ENCODE peak calls at places on chromosomes 5 and 9, in ten cellular contexts. One of them, this sample, is unnamed.
A peak's percentile ranks its signal among the peaks of the same experiment; 100 is the strongest.

GRCh38 chr9:136539427-136540412 is 6.1 kb downstream of the NOTCH1 start:
- DNase-seq in NCI-H2171 treated with DMSO at 0.1 percent for 48 hours: no peak
- DNase-seq in CD8-positive, alpha-beta T cell: peak; percentile 49
- DNase-seq in neural crest cell: no peak
- DNase-seq in iPS-NIHi11: peak; percentile 66
- DNase-seq in HEK293T: no peak
- DNase-seq in activated CD4-positive, alpha-beta memory T cell treated with anti-CD3 and anti-CD28 coated beads, Interleukin-2, amount 10 ng/mL, durations not matched to agents 7 days and 5 days: peak; percentile 97
- DNase-seq in EL: peak; percentile 72
- DNase-seq in NAMALWA: peak; percentile 58
- DNase-seq in heart left ventricle: peak; percentile 96
- DNase-seq in this sample: peak; percentile 40

GRCh38 chr5:136724161-136724560 is 358.8 kb upstream of the TRPC7 start:
- DNase-seq in NCI-H2171 treated with DMSO at 0.1 percent for 48 hours: no peak
- DNase-seq in EL: no peak
- DNase-seq in activated CD4-positive, alpha-beta memory T cell treated with anti-CD3 and anti-CD28 coated beads, Interleukin-2, amount 10 ng/mL, durations not matched to agents 7 days and 5 days: no peak
- DNase-seq in NAMALWA: no peak
- DNase-seq in iPS-NIHi11: no peak
- DNase-seq in neural crest cell: no peak
- DNase-seq in HEK293T: no peak
- DNase-seq in CD8-positive, alpha-beta T cell: no peak
- DNase-seq in heart left ventricle: no peak
- DNase-seq in this sample: no peak

GRCh38 chr9:109536859-109537258 is 38.8 kb upstream of the PTPN3 start:
- DNase-seq in neural crest cell: no peak
- DNase-seq in EL: no peak
- DNase-seq in heart left ventricle: no peak
- DNase-seq in NCI-H2171 treated with DMSO at 0.1 percent for 48 hours: no peak
- DNase-seq in CD8-positive, alpha-beta T cell: no peak
- DNase-seq in iPS-NIHi11: no peak
- DNase-seq in activated CD4-positive, alpha-beta memory T cell treated with anti-CD3 and anti-CD28 coated beads, Interleukin-2, amount 10 ng/mL, durations not matched to agents 7 days and 5 days: no peak
- DNase-seq in HEK293T: no peak
- DNase-seq in NAMALWA: no peak
- DNase-seq in this sample: no peak

GRCh38 chr5:122180863-122181519 is 51.6 kb downstream of the ZNF474 start:
- DNase-seq in EL: peak; percentile 93
- DNase-seq in iPS-NIHi11: no peak
- DNase-seq in neural crest cell: no peak
- DNase-seq in heart left ventricle: no peak
- DNase-seq in NCI-H2171 treated with DMSO at 0.1 percent for 48 hours: no peak
- DNase-seq in HEK293T: no peak
- DNase-seq in activated CD4-positive, alpha-beta memory T cell treated with anti-CD3 and anti-CD28 coated beads, Interleukin-2, amount 10 ng/mL, durations not matched to agents 7 days and 5 days: no peak
- DNase-seq in NAMALWA: no peak
- DNase-seq in CD8-positive, alpha-beta T cell: no peak
- DNase-seq in this sample: no peak

GRCh38 chr5:16568875-16569580 is 47.8 kb downstream of the RETREG1 start:
- DNase-seq in HEK293T: no peak
- DNase-seq in neural crest cell: no peak
- DNase-seq in activated CD4-positive, alpha-beta memory T cell treated with anti-CD3 and anti-CD28 coated beads, Interleukin-2, amount 10 ng/mL, durations not matched to agents 7 days and 5 days: no peak
- DNase-seq in CD8-positive, alpha-beta T cell: no peak
- DNase-seq in NCI-H2171 treated with DMSO at 0.1 percent for 48 hours: peak; percentile 92
- DNase-seq in iPS-NIHi11: no peak
- DNase-seq in heart left ventricle: peak; percentile 85
- DNase-seq in EL: peak; percentile 35
- DNase-seq in NAMALWA: no peak
- DNase-seq in this sample: no peak

GRCh38 chr9:90734631-90735030 is 67.0 kb upstream of the SYK start:
- DNase-seq in HEK293T: no peak
- DNase-seq in activated CD4-positive, alpha-beta memory T cell treated with anti-CD3 and anti-CD28 coated beads, Interleukin-2, amount 10 ng/mL, durations not matched to agents 7 days and 5 days: no peak
- DNase-seq in EL: no peak
- DNase-seq in NAMALWA: no peak
- DNase-seq in NCI-H2171 treated with DMSO at 0.1 percent for 48 hours: no peak
- DNase-seq in iPS-NIHi11: no peak
- DNase-seq in heart left ventricle: no peak
- DNase-seq in neural crest cell: no peak
- DNase-seq in CD8-positive, alpha-beta T cell: no peak
- DNase-seq in this sample: no peak

GRCh38 chr9:124439086-124439485 is 11.2 kb upstream of the ADGRD2 start:
- DNase-seq in heart left ventricle: no peak
- DNase-seq in NAMALWA: no peak
- DNase-seq in activated CD4-positive, alpha-beta memory T cell treated with anti-CD3 and anti-CD28 coated beads, Interleukin-2, amount 10 ng/mL, durations not matched to agents 7 days and 5 days: no peak
- DNase-seq in NCI-H2171 treated with DMSO at 0.1 percent for 48 hours: no peak
- DNase-seq in EL: no peak
- DNase-seq in HEK293T: no peak
- DNase-seq in CD8-positive, alpha-beta T cell: no peak
- DNase-seq in neural crest cell: no peak
- DNase-seq in iPS-NIHi11: no peak
- DNase-seq in this sample: no peak

GRCh38 chr5:124193371-124193789 is 553.1 kb downstream of the ZNF608 start:
- DNase-seq in heart left ventricle: no peak
- DNase-seq in neural crest cell: no peak
- DNase-seq in EL: peak; percentile 56
- DNase-seq in CD8-positive, alpha-beta T cell: no peak
- DNase-seq in activated CD4-positive, alpha-beta memory T cell treated with anti-CD3 and anti-CD28 coated beads, Interleukin-2, amount 10 ng/mL, durations not matched to agents 7 days and 5 days: no peak
- DNase-seq in HEK293T: no peak
- DNase-seq in iPS-NIHi11: no peak
- DNase-seq in NAMALWA: no peak
- DNase-seq in NCI-H2171 treated with DMSO at 0.1 percent for 48 hours: no peak
- DNase-seq in this sample: no peak

GRCh38 chr9:95074632-95075269 is 242.8 kb downstream of the FANCC start:
- DNase-seq in NCI-H2171 treated with DMSO at 0.1 percent for 48 hours: no peak
- DNase-seq in NAMALWA: no peak
- DNase-seq in heart left ventricle: no peak
- DNase-seq in EL: no peak
- DNase-seq in activated CD4-positive, alpha-beta memory T cell treated with anti-CD3 and anti-CD28 coated beads, Interleukin-2, amount 10 ng/mL, durations not matched to agents 7 days and 5 days: no peak
- DNase-seq in iPS-NIHi11: no peak
- DNase-seq in HEK293T: no peak
- DNase-seq in neural crest cell: no peak
- DNase-seq in CD8-positive, alpha-beta T cell: no peak
- DNase-seq in this sample: no peak

GRCh38 chr5:157603333-157604190 is 28.0 kb upstream of the ADAM19 start:
- DNase-seq in HEK293T: no peak
- DNase-seq in neural crest cell: no peak
- DNase-seq in NAMALWA: no peak
- DNase-seq in EL: peak; percentile 94
- DNase-seq in NCI-H2171 treated with DMSO at 0.1 percent for 48 hours: no peak
- DNase-seq in CD8-positive, alpha-beta T cell: peak; percentile 3
- DNase-seq in iPS-NIHi11: no peak
- DNase-seq in activated CD4-positive, alpha-beta memory T cell treated with anti-CD3 and anti-CD28 coated beads, Interleukin-2, amount 10 ng/mL, durations not matched to agents 7 days and 5 days: peak; percentile 81
- DNase-seq in heart left ventricle: no peak
- DNase-seq in this sample: no peak

GRCh38 chr9:27791311-27791710 is 218.0 kb upstream of the C9orf72 start:
- DNase-seq in NCI-H2171 treated with DMSO at 0.1 percent for 48 hours: peak; percentile 71
- DNase-seq in NAMALWA: no peak
- DNase-seq in iPS-NIHi11: no peak
- DNase-seq in CD8-positive, alpha-beta T cell: no peak
- DNase-seq in heart left ventricle: no peak
- DNase-seq in EL: no peak
- DNase-seq in HEK293T: no peak
- DNase-seq in activated CD4-positive, alpha-beta memory T cell treated with anti-CD3 and anti-CD28 coated beads, Interleukin-2, amount 10 ng/mL, durations not matched to agents 7 days and 5 days: no peak
- DNase-seq in neural crest cell: no peak
- DNase-seq in this sample: no peak

GRCh38 chr5:75843319-75843718 is 126.1 kb upstream of the POC5 start:
- DNase-seq in heart left ventricle: no peak
- DNase-seq in NAMALWA: no peak
- DNase-seq in EL: no peak
- DNase-seq in CD8-positive, alpha-beta T cell: no peak
- DNase-seq in iPS-NIHi11: no peak
- DNase-seq in HEK293T: no peak
- DNase-seq in NCI-H2171 treated with DMSO at 0.1 percent for 48 hours: no peak
- DNase-seq in activated CD4-positive, alpha-beta memory T cell treated with anti-CD3 and anti-CD28 coated beads, Interleukin-2, amount 10 ng/mL, durations not matched to agents 7 days and 5 days: no peak
- DNase-seq in neural crest cell: no peak
- DNase-seq in this sample: no peak

GRCh38 chr5:82911902-82912301 is 165.3 kb downstream of the TMEM167A start:
- DNase-seq in neural crest cell: no peak
- DNase-seq in iPS-NIHi11: no peak
- DNase-seq in CD8-positive, alpha-beta T cell: no peak
- DNase-seq in heart left ventricle: peak; percentile 27
- DNase-seq in HEK293T: no peak
- DNase-seq in activated CD4-positive, alpha-beta memory T cell treated with anti-CD3 and anti-CD28 coated beads, Interleukin-2, amount 10 ng/mL, durations not matched to agents 7 days and 5 days: no peak
- DNase-seq in NCI-H2171 treated with DMSO at 0.1 percent for 48 hours: peak; percentile 28
- DNase-seq in EL: no peak
- DNase-seq in NAMALWA: no peak
- DNase-seq in this sample: no peak

GRCh38 chr5:35679351-35679750 is 61.7 kb downstream of the SPEF2 start:
- DNase-seq in EL: no peak
- DNase-seq in HEK293T: no peak
- DNase-seq in NCI-H2171 treated with DMSO at 0.1 percent for 48 hours: no peak
- DNase-seq in heart left ventricle: no peak
- DNase-seq in iPS-NIHi11: no peak
- DNase-seq in NAMALWA: peak; percentile 93
- DNase-seq in activated CD4-positive, alpha-beta memory T cell treated with anti-CD3 and anti-CD28 coated beads, Interleukin-2, amount 10 ng/mL, durations not matched to agents 7 days and 5 days: no peak
- DNase-seq in CD8-positive, alpha-beta T cell: no peak
- DNase-seq in neural crest cell: no peak
- DNase-seq in this sample: no peak

GRCh38 chr9:36319806-36320205 is 61.6 kb upstream of the GNE start:
- DNase-seq in activated CD4-positive, alpha-beta memory T cell treated with anti-CD3 and anti-CD28 coated beads, Interleukin-2, amount 10 ng/mL, durations not matched to agents 7 days and 5 days: no peak
- DNase-seq in iPS-NIHi11: no peak
- DNase-seq in NAMALWA: no peak
- DNase-seq in neural crest cell: no peak
- DNase-seq in NCI-H2171 treated with DMSO at 0.1 percent for 48 hours: no peak
- DNase-seq in EL: no peak
- DNase-seq in CD8-positive, alpha-beta T cell: no peak
- DNase-seq in HEK293T: no peak
- DNase-seq in heart left ventricle: no peak
- DNase-seq in this sample: no peak

GRCh38 chr9:70519912-70520724 is 105.7 kb upstream of the KLF9 start:
- DNase-seq in neural crest cell: no peak
- DNase-seq in HEK293T: no peak
- DNase-seq in EL: no peak
- DNase-seq in NCI-H2171 treated with DMSO at 0.1 percent for 48 hours: peak; percentile 82
- DNase-seq in CD8-positive, alpha-beta T cell: no peak
- DNase-seq in heart left ventricle: no peak
- DNase-seq in activated CD4-positive, alpha-beta memory T cell treated with anti-CD3 and anti-CD28 coated beads, Interleukin-2, amount 10 ng/mL, durations not matched to agents 7 days and 5 days: peak; percentile 18
- DNase-seq in iPS-NIHi11: no peak
- DNase-seq in NAMALWA: peak; percentile 3
- DNase-seq in this sample: no peak

GRCh38 chr9:72623156-72623555 is 101.7 kb downstream of the TMC1 start:
- DNase-seq in heart left ventricle: no peak
- DNase-seq in NAMALWA: no peak
- DNase-seq in iPS-NIHi11: no peak
- DNase-seq in NCI-H2171 treated with DMSO at 0.1 percent for 48 hours: no peak
- DNase-seq in activated CD4-positive, alpha-beta memory T cell treated with anti-CD3 and anti-CD28 coated beads, Interleukin-2, amount 10 ng/mL, durations not matched to agents 7 days and 5 days: no peak
- DNase-seq in EL: no peak
- DNase-seq in HEK293T: no peak
- DNase-seq in neural crest cell: no peak
- DNase-seq in CD8-positive, alpha-beta T cell: no peak
- DNase-seq in this sample: no peak

GRCh38 chr5:139710370-139711066 is 62.4 kb downstream of the CXXC5 start:
- DNase-seq in activated CD4-positive, alpha-beta memory T cell treated with anti-CD3 and anti-CD28 coated beads, Interleukin-2, amount 10 ng/mL, durations not matched to agents 7 days and 5 days: peak; percentile 28
- DNase-seq in CD8-positive, alpha-beta T cell: peak; percentile 64
- DNase-seq in heart left ventricle: peak; percentile 50
- DNase-seq in NCI-H2171 treated with DMSO at 0.1 percent for 48 hours: peak; percentile 76
- DNase-seq in NAMALWA: peak; percentile 81
- DNase-seq in HEK293T: peak; percentile 37
- DNase-seq in iPS-NIHi11: peak; percentile 74
- DNase-seq in EL: peak; percentile 54
- DNase-seq in neural crest cell: no peak
- DNase-seq in this sample: peak; percentile 77

GRCh38 chr9:88933607-88934379 is 57.5 kb upstream of the S1PR3 start:
- DNase-seq in NAMALWA: no peak
- DNase-seq in neural crest cell: no peak
- DNase-seq in EL: no peak
- DNase-seq in iPS-NIHi11: no peak
- DNase-seq in heart left ventricle: no peak
- DNase-seq in HEK293T: no peak
- DNase-seq in activated CD4-positive, alpha-beta memory T cell treated with anti-CD3 and anti-CD28 coated beads, Interleukin-2, amount 10 ng/mL, durations not matched to agents 7 days and 5 days: no peak
- DNase-seq in CD8-positive, alpha-beta T cell: no peak
- DNase-seq in NCI-H2171 treated with DMSO at 0.1 percent for 48 hours: no peak
- DNase-seq in this sample: no peak

GRCh38 chr5:72248352-72249032 is 71.5 kb downstream of the MRPS27 start:
- DNase-seq in iPS-NIHi11: peak; percentile 41
- DNase-seq in activated CD4-positive, alpha-beta memory T cell treated with anti-CD3 and anti-CD28 coated beads, Interleukin-2, amount 10 ng/mL, durations not matched to agents 7 days and 5 days: no peak
- DNase-seq in EL: peak; percentile 92
- DNase-seq in NAMALWA: no peak
- DNase-seq in neural crest cell: no peak
- DNase-seq in heart left ventricle: peak; percentile 57
- DNase-seq in HEK293T: peak; percentile 29
- DNase-seq in NCI-H2171 treated with DMSO at 0.1 percent for 48 hours: peak; percentile 51
- DNase-seq in CD8-positive, alpha-beta T cell: no peak
- DNase-seq in this sample: no peak

GRCh38 chr9:98263080-98263479 is 7.6 kb upstream of the TBC1D2 start:
- DNase-seq in neural crest cell: no peak
- DNase-seq in CD8-positive, alpha-beta T cell: no peak
- DNase-seq in EL: no peak
- DNase-seq in iPS-NIHi11: no peak
- DNase-seq in NCI-H2171 treated with DMSO at 0.1 percent for 48 hours: no peak
- DNase-seq in NAMALWA: no peak
- DNase-seq in activated CD4-positive, alpha-beta memory T cell treated with anti-CD3 and anti-CD28 coated beads, Interleukin-2, amount 10 ng/mL, durations not matched to agents 7 days and 5 days: no peak
- DNase-seq in heart left ventricle: no peak
- DNase-seq in HEK293T: no peak
- DNase-seq in this sample: no peak

GRCh38 chr9:2662496-2662895 is 40.9 kb downstream of the VLDLR start:
- DNase-seq in iPS-NIHi11: peak; percentile 59
- DNase-seq in activated CD4-positive, alpha-beta memory T cell treated with anti-CD3 and anti-CD28 coated beads, Interleukin-2, amount 10 ng/mL, durations not matched to agents 7 days and 5 days: no peak
- DNase-seq in HEK293T: no peak
- DNase-seq in heart left ventricle: no peak
- DNase-seq in NCI-H2171 treated with DMSO at 0.1 percent for 48 hours: no peak
- DNase-seq in EL: no peak
- DNase-seq in CD8-positive, alpha-beta T cell: no peak
- DNase-seq in NAMALWA: no peak
- DNase-seq in neural crest cell: no peak
- DNase-seq in this sample: no peak

GRCh38 chr9:137900584-137901310 is 23.2 kb downstream of the CACNA1B start:
- DNase-seq in NCI-H2171 treated with DMSO at 0.1 percent for 48 hours: no peak
- DNase-seq in activated CD4-positive, alpha-beta memory T cell treated with anti-CD3 and anti-CD28 coated beads, Interleukin-2, amount 10 ng/mL, durations not matched to agents 7 days and 5 days: no peak
- DNase-seq in EL: no peak
- DNase-seq in NAMALWA: no peak
- DNase-seq in neural crest cell: no peak
- DNase-seq in CD8-positive, alpha-beta T cell: no peak
- DNase-seq in iPS-NIHi11: no peak
- DNase-seq in HEK293T: no peak
- DNase-seq in heart left ventricle: no peak
- DNase-seq in this sample: no peak

GRCh38 chr5:109399092-109399759 is 10.5 kb downstream of the PJA2 start:
- DNase-seq in EL: no peak
- DNase-seq in NCI-H2171 treated with DMSO at 0.1 percent for 48 hours: no peak
- DNase-seq in activated CD4-positive, alpha-beta memory T cell treated with anti-CD3 and anti-CD28 coated beads, Interleukin-2, amount 10 ng/mL, durations not matched to agents 7 days and 5 days: no peak
- DNase-seq in heart left ventricle: no peak
- DNase-seq in CD8-positive, alpha-beta T cell: no peak
- DNase-seq in HEK293T: no peak
- DNase-seq in neural crest cell: no peak
- DNase-seq in NAMALWA: no peak
- DNase-seq in iPS-NIHi11: no peak
- DNase-seq in this sample: no peak

GRCh38 chr9:85056203-85056572 is 386.7 kb downstream of the NTRK2 start:
- DNase-seq in NCI-H2171 treated with DMSO at 0.1 percent for 48 hours: no peak
- DNase-seq in heart left ventricle: no peak
- DNase-seq in EL: no peak
- DNase-seq in CD8-positive, alpha-beta T cell: no peak
- DNase-seq in iPS-NIHi11: no peak
- DNase-seq in HEK293T: no peak
- DNase-seq in neural crest cell: no peak
- DNase-seq in NAMALWA: no peak
- DNase-seq in activated CD4-positive, alpha-beta memory T cell treated with anti-CD3 and anti-CD28 coated beads, Interleukin-2, amount 10 ng/mL, durations not matched to agents 7 days and 5 days: no peak
- DNase-seq in this sample: no peak

GRCh38 chr9:137434498-137435380 is 6.4 kb downstream of the ENTPD8 start:
- DNase-seq in HEK293T: no peak
- DNase-seq in NAMALWA: no peak
- DNase-seq in activated CD4-positive, alpha-beta memory T cell treated with anti-CD3 and anti-CD28 coated beads, Interleukin-2, amount 10 ng/mL, durations not matched to agents 7 days and 5 days: no peak
- DNase-seq in iPS-NIHi11: peak; percentile 6
- DNase-seq in EL: no peak
- DNase-seq in CD8-positive, alpha-beta T cell: no peak
- DNase-seq in heart left ventricle: peak; percentile 25
- DNase-seq in neural crest cell: no peak
- DNase-seq in NCI-H2171 treated with DMSO at 0.1 percent for 48 hours: no peak
- DNase-seq in this sample: no peak

GRCh38 chr5:150488519-150489357 is 19.2 kb upstream of the NDST1 start:
- DNase-seq in CD8-positive, alpha-beta T cell: no peak
- DNase-seq in heart left ventricle: peak; percentile 80
- DNase-seq in NCI-H2171 treated with DMSO at 0.1 percent for 48 hours: no peak
- DNase-seq in HEK293T: no peak
- DNase-seq in EL: peak; percentile 83
- DNase-seq in neural crest cell: no peak
- DNase-seq in iPS-NIHi11: no peak
- DNase-seq in NAMALWA: no peak
- DNase-seq in activated CD4-positive, alpha-beta memory T cell treated with anti-CD3 and anti-CD28 coated beads, Interleukin-2, amount 10 ng/mL, durations not matched to agents 7 days and 5 days: no peak
- DNase-seq in this sample: no peak

GRCh38 chr9:98312365-98312764 is 56.9 kb upstream of the TBC1D2 start:
- DNase-seq in HEK293T: no peak
- DNase-seq in iPS-NIHi11: no peak
- DNase-seq in EL: no peak
- DNase-seq in activated CD4-positive, alpha-beta memory T cell treated with anti-CD3 and anti-CD28 coated beads, Interleukin-2, amount 10 ng/mL, durations not matched to agents 7 days and 5 days: no peak
- DNase-seq in NAMALWA: no peak
- DNase-seq in NCI-H2171 treated with DMSO at 0.1 percent for 48 hours: no peak
- DNase-seq in heart left ventricle: no peak
- DNase-seq in neural crest cell: no peak
- DNase-seq in CD8-positive, alpha-beta T cell: no peak
- DNase-seq in this sample: no peak

This sample was measured in memory B cell.